ENCODE peak calls at places on chromosomes 1 and 21, in four cellular contexts. K, W, F and B are unnamed samples.

GRCh38 chr1:222555992-222556615 is 8.2 kb upstream of the HHIPL2 start:
- DNase-seq in W (peak; percentile 46), K (no peak), F (no peak), B (no peak)

GRCh38 chr1:78440381-78440793 is 50.4 kb upstream of the PTGFR start:
- DNase-seq in K (peak; percentile 54), W (no peak), F (no peak), B (peak; percentile 74)

GRCh38 chr21:39011911-39012310 is 171.3 kb downstream of the PSMG1 start:
- DNase-seq in K (no peak), W (no peak), F (no peak), B (no peak)

GRCh38 chr1:59917026-59917784 is 9.4 kb downstream of the CYP2J2 start:
- DNase-seq in F (no peak), K (no peak), W (no peak), B (no peak)

GRCh38 chr1:165858364-165858823 is 31.0 kb downstream of the UCK2 start:
- DNase-seq in F (no peak), W (no peak), K (no peak), B (no peak)

GRCh38 chr1:164683235-164683634 is 124.3 kb downstream of the PBX1 start:
- DNase-seq in W (no peak), K (no peak), F (no peak), B (peak; percentile 50)

GRCh38 chr1:37497832-37498231 is 16.7 kb downstream of the MEAF6 start:
- DNase-seq in K (no peak), F (no peak), W (no peak), B (no peak)

GRCh38 chr1:32773018-32773763 is 44.0 kb downstream of the YARS1 start:
- DNase-seq in F (peak; percentile 84), W (peak; percentile 83), K (peak; percentile 76), B (peak; percentile 79)

GRCh38 chr1:1437033-1437903 is 1.8 kb downstream of the VWA1 start:
- DNase-seq in F (no peak), W (no peak), K (no peak), B (no peak)

GRCh38 chr1:1436634-1437032 is 1.1 kb downstream of the VWA1 start:
- DNase-seq in F (no peak), K (no peak), W (no peak), B (no peak)

GRCh38 chr1:1438531-1439381 is 3.3 kb downstream of the VWA1 start:
- DNase-seq in F (no peak), W (no peak), K (no peak), B (no peak)

GRCh38 chr1:1439550-1440261 is 4.2 kb downstream of the VWA1 start:
- DNase-seq in K (no peak), W (no peak), F (no peak), B (no peak)

DNA sequence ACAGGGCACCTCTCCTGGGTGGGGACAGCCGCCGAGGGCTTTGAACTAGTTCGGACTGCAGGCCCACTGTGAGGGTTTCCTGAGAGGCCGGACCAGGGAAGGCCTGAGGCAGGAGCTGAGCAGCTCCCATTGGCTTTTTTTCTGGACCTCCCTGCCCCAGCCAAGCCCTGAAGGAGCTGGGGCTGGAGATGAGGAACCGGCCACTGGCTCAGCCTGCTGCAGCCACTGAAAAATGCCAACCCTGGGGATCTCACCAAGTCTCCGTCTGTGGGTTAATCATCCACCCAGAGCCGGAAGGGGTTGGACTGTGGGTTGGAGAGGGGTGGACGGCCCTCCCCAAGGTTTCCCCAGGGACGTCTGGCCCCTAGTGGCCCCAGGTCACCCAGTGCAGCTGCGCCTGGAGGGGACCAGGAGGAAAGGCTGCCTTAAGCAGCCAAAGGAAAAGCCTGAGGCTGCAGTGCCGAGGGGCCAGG is 2.5 kb downstream of the VWA1 start:
- DNase-seq in W (no peak), K (no peak), F (no peak), B (no peak)
- TF ChIP-seq CTCF in W (no peak), K (no peak), F (no peak), B (no peak)

GRCh38 chr21:44941567-44941966 is 1.7 kb downstream of the SLX9 start:
- DNase-seq in W (no peak), K (no peak), F (no peak), B (no peak)

GRCh38 chr21:44942566-44942965 is 2.7 kb downstream of the SLX9 start:
- DNase-seq in W (no peak), K (no peak), F (no peak), B (no peak)

GRCh38 chr21:44940116-44940631 is 345 bp downstream of the SLX9 start:
- DNase-seq in F (no peak), K (no peak), W (no peak), B (no peak)

GRCh38 chr21:44939532-44940115 is at the start of gene SLX9:
- DNase-seq in F (peak; percentile 82), K (peak; percentile 76), W (peak; percentile 74), B (peak; percentile 73)

DNA sequence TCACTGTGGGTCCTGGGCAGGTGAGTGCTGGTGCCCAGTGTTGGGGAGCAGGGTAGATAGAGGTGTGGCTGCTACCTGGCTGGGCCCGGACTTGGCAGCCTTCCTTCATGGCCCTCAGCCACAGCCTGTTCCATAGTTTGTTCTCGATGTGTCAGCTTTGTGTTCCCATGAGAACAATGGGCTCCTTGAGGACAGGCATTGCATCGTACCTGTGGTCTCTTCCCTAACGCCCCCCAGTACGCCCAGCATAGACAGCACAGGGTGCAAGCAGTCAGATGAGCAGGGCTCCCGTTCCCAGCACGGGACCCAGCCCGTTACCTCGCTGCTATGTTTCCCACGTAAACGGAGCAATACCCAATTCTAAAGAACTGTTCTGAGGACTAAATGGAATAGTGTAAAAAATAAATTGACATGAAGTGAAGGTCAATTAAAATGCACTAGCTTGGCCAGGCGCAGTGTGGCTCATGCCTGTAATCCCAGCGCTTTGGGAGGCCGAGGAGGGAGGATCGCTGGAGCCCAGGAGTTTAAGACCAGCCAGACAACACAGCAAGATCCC is 775 bp upstream of the SLX9 start:
- DNase-seq in F (no peak), K (no peak), W (no peak), B (no peak)
- TF ChIP-seq CTCF in F (no peak), K (no peak), W (no peak), B (no peak)

DNA sequence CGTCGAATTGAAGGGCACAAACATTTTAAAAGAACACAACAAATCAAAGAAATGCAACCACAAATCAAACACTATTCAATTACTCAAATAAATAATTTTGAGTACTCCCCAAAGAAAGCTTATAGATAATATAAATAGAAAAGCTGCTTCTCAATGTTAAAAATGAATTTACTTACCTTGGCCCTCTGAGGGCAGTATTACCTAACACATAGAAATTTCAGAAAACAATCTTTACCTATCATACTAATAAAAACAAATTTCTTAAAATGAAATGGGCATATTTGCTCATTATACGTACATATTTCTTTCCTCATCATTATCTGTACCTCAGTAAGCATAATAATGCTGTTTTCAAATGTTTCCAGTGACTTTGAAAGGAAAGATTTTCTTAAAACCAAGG is 141.8 kb downstream of the AKT3 start:
- DNase-seq in W (peak; percentile 42), K (peak; percentile 28), F (peak; percentile 48), B (peak; percentile 42)
- TF ChIP-seq CTCF in W (peak; percentile 31), K (peak; percentile 16), F (no peak), B (peak; percentile 18)

GRCh38 chr1:63624911-63625310 is 31.7 kb downstream of the PGM1 start:
- DNase-seq in W (peak; percentile 75), F (peak; percentile 83), K (peak; percentile 14), B (peak; percentile 81)
- TF ChIP-seq CTCF in W (peak; percentile 48), F (peak; percentile 27), K (peak; percentile 22), B (peak; percentile 51)

GRCh38 chr1:27940297-27940696 is 5.5 kb downstream of the SMPDL3B start:
- DNase-seq in W (peak; percentile 54), F (peak; percentile 14), K (no peak), B (peak; percentile 24)
- TF ChIP-seq CTCF in W (peak; percentile 59), F (peak; percentile 39), K (peak; percentile 48), B (peak; percentile 18)

GRCh38 chr1:11352058-11352715 is 79.2 kb downstream of the UBIAD1 start:
- DNase-seq in F (no peak), W (no peak), K (no peak), B (no peak)
- TF ChIP-seq CTCF in F (no peak), W (no peak), K (no peak), B (no peak)

GRCh38 chr1:228148196-228148861 is 1.4 kb upstream of the GJC2 start:
- DNase-seq in W (no peak), F (peak; percentile 62), K (no peak), B (peak; percentile 43)
- TF ChIP-seq CTCF in W (no peak), F (no peak), K (no peak), B (no peak)